ENCODE peak calls at places on chromosomes 6 and 20, in five cellular contexts. One of them, this sample, is unnamed.

GRCh38 chr6:15997751-15998388 is 131.0 kb upstream of the MYLIP start:
- DNase-seq in neuronal stem cell: no peak
- DNase-seq in H1: no peak
- DNase-seq in H9: no peak
- DNase-seq in trophoblast cell: no peak
- DNase-seq in this sample: no peak

GRCh38 chr6:168517742-168518347 is 76.9 kb downstream of the SMOC2 start:
- DNase-seq in neuronal stem cell: no peak
- DNase-seq in H1: no peak
- DNase-seq in H9: no peak
- DNase-seq in trophoblast cell: no peak
- DNase-seq in this sample: no peak

GRCh38 chr6:165956874-165957273 is 210.8 kb downstream of the TBXT start:
- DNase-seq in neuronal stem cell: no peak
- DNase-seq in H1: no peak
- DNase-seq in H9: no peak
- DNase-seq in trophoblast cell: no peak
- DNase-seq in this sample: no peak

GRCh38 chr6:43723737-43724295 is 36.2 kb upstream of the MRPS18A start:
- DNase-seq in neuronal stem cell: peak
- DNase-seq in H1: peak
- DNase-seq in H9: peak
- DNase-seq in trophoblast cell: peak
- DNase-seq in this sample: peak

GRCh38 chr6:25601797-25602679 is 50.0 kb upstream of the SCGN start:
- DNase-seq in neuronal stem cell: peak
- DNase-seq in H1: no peak
- DNase-seq in H9: no peak
- DNase-seq in trophoblast cell: no peak
- DNase-seq in this sample: peak

GRCh38 chr6:112622036-112622435 is 274.9 kb downstream of the RFPL4B start:
- DNase-seq in neuronal stem cell: no peak
- DNase-seq in H1: no peak
- DNase-seq in H9: no peak
- DNase-seq in trophoblast cell: no peak
- DNase-seq in this sample: peak

GRCh38 chr20:59735917-59736316 is 131.6 kb downstream of the PHACTR3 start:
- DNase-seq in neuronal stem cell: no peak
- DNase-seq in H1: no peak
- DNase-seq in H9: no peak
- DNase-seq in trophoblast cell: no peak
- DNase-seq in this sample: no peak

GRCh38 chr20:50746138-50746940 is 15.0 kb downstream of the PARD6B start:
- DNase-seq in neuronal stem cell: no peak
- DNase-seq in H1: no peak
- DNase-seq in H9: no peak
- DNase-seq in trophoblast cell: no peak
- DNase-seq in this sample: no peak

GRCh38 chr20:19647992-19648391 is 110.1 kb upstream of the RIN2 start:
- DNase-seq in neuronal stem cell: no peak
- DNase-seq in H1: no peak
- DNase-seq in H9: no peak
- DNase-seq in trophoblast cell: no peak
- DNase-seq in this sample: no peak

GRCh38 chr20:31698243-31698802 is 24.3 kb downstream of the BCL2L1 start:
- DNase-seq in neuronal stem cell: no peak
- DNase-seq in H1: no peak
- DNase-seq in H9: no peak
- DNase-seq in trophoblast cell: no peak
- DNase-seq in this sample: no peak

GRCh38 chr6:133128191-133128590 is 113.0 kb upstream of the EYA4 start:
- DNase-seq in neuronal stem cell: no peak
- DNase-seq in H1: no peak
- DNase-seq in H9: no peak
- DNase-seq in trophoblast cell: no peak
- DNase-seq in this sample: peak

GRCh38 chr20:347317-347639 is 367 bp downstream of the NRSN2 start:
- DNase-seq in neuronal stem cell: no peak
- DNase-seq in H1: no peak
- DNase-seq in H9: no peak
- DNase-seq in trophoblast cell: no peak
- DNase-seq in this sample: no peak
- H2BK12ac ChIP-seq in neuronal stem cell: no peak
- H2BK12ac ChIP-seq in H1: no peak
- H2BK12ac ChIP-seq in H9: no peak
- H2BK12ac ChIP-seq in trophoblast cell: no peak
- H2BK12ac ChIP-seq in this sample: peak

DNA sequence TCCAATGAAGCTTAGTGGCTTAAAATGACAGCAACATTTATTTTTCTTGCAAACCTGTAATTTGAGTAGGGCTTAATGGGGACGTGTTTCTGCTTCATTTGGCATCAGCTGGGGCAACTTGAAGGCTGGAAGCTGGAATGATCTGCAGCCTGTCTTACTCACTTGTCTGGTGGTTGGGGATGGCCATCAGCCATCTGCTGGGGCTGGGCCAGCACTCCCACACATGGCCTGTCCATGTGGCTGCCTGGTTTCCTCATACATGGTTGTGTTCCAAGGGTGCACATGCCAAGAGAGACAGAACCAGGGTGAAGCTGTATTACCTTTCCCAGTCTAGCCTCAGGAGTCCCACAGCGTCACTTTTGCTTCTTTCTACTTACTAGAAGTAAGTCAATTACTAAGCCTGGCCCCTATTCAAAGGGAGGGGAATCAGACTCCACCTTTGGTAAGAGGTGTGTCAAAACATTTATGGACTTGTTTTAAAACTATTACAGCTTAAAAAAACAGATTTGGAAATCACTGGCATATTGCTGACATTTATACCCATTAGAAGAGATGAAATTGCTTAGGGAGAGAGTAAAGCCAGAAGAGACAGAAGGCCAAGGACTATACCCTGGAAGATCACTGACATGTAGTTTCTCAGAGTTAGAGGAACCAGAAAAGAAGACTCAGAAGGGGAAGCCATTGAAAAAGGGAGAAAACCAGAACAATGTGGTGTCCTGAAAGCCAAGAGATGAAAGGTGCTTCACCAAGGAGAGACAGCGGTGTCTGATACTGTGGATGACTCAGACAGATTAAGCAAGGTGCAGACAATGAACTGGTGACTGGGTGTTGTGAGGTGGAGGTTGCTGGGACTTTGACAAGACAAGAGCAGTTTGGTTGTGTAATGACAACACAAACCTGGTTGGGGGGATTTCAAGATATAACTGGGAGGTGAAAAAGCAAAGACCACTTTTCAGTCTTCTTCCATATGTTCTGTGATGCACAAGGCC is 345.2 kb downstream of the GJA1 start:
- DNase-seq in neuronal stem cell: no peak
- DNase-seq in H1: no peak
- DNase-seq in H9: no peak
- DNase-seq in trophoblast cell: no peak
- DNase-seq in this sample: no peak
- H2BK120ac ChIP-seq in neuronal stem cell: no peak
- H2BK120ac ChIP-seq in H1: no peak
- H2BK120ac ChIP-seq in H9: no peak
- H2BK120ac ChIP-seq in trophoblast cell: no peak
- H2BK120ac ChIP-seq in this sample: no peak

GRCh38 chr6:1856381-1856780 is 246.7 kb downstream of the FOXC1 start:
- DNase-seq in neuronal stem cell: no peak
- DNase-seq in H1: no peak
- DNase-seq in H9: no peak
- DNase-seq in trophoblast cell: no peak
- DNase-seq in this sample: peak
- H2BK12ac ChIP-seq in neuronal stem cell: no peak
- H2BK12ac ChIP-seq in H1: no peak
- H2BK12ac ChIP-seq in H9: no peak
- H2BK12ac ChIP-seq in trophoblast cell: no peak
- H2BK12ac ChIP-seq in this sample: no peak

DNA sequence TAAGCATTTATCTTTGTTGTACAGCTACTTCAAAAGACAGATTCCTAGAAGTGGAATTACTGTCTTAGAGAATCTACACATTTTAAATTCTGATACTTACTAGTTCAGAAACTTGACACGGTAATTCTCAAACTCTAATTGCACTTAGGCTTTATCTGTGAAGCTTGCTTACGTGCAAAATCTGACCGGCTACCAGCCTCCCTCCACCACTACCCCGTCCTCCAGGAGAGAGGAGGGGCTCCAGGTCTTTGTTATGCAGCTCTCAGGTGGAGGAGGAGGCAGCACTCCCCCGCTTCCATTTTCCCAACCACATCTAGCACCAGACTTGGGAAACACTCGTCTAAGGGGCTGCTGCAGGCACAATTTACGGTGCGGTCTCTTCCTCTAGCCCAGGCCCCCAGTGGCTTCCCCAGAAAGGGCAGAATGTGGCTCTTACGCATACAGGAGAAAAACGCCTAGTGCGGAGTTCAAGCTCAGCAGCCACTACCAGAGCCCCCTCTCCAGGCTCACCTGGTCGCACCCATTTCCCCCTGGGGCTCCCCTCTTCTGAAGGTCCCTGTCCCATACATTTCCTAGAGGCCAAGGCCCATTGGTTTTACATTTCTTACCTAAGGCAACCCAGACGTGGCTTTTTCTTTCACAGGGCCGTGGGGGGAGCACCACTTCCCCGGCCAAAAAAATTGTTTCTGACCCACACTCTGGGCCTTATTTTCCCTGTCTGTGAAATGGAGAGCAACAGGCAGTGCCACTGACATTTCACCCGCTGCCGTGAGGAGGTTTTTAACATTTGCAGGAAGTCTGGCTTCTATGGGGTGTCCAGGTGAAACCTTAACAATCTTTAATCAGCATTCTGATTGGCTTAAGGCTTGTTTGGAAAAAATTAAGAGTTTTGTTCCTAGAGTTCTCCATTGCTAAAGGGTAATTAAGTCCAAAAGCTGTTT is 1.6 kb upstream of the TGIF2 start:
- DNase-seq in neuronal stem cell: no peak
- DNase-seq in H1: peak
- DNase-seq in H9: peak
- DNase-seq in trophoblast cell: no peak
- DNase-seq in this sample: peak
- H2BK120ac ChIP-seq in neuronal stem cell: no peak
- H2BK120ac ChIP-seq in H1: peak
- H2BK120ac ChIP-seq in H9: no peak
- H2BK120ac ChIP-seq in trophoblast cell: peak
- H2BK120ac ChIP-seq in this sample: no peak

GRCh38 chr6:27593861-27594260 is 121.0 kb upstream of the ZNF184 start:
- DNase-seq in neuronal stem cell: no peak
- DNase-seq in H1: peak
- DNase-seq in H9: no peak
- DNase-seq in trophoblast cell: no peak
- DNase-seq in this sample: no peak
- H2BK12ac ChIP-seq in neuronal stem cell: no peak
- H2BK12ac ChIP-seq in H1: no peak
- H2BK12ac ChIP-seq in H9: no peak
- H2BK12ac ChIP-seq in trophoblast cell: no peak
- H2BK12ac ChIP-seq in this sample: no peak

GRCh38 chr20:63830821-63831593 is at the start of gene ZBTB46:
- DNase-seq in neuronal stem cell: no peak
- DNase-seq in H1: no peak
- DNase-seq in H9: no peak
- DNase-seq in trophoblast cell: no peak
- DNase-seq in this sample: peak
- H2BK120ac ChIP-seq in neuronal stem cell: peak
- H2BK120ac ChIP-seq in H1: no peak
- H2BK120ac ChIP-seq in H9: no peak
- H2BK120ac ChIP-seq in trophoblast cell: peak
- H2BK120ac ChIP-seq in this sample: peak

GRCh38 chr6:121143476-121143875 is 190.8 kb downstream of the TBC1D32 start:
- DNase-seq in neuronal stem cell: no peak
- DNase-seq in H1: no peak
- DNase-seq in H9: no peak
- DNase-seq in trophoblast cell: no peak
- DNase-seq in this sample: no peak
- H2BK12ac ChIP-seq in neuronal stem cell: no peak
- H2BK12ac ChIP-seq in H1: no peak
- H2BK12ac ChIP-seq in H9: no peak
- H2BK12ac ChIP-seq in trophoblast cell: no peak
- H2BK12ac ChIP-seq in this sample: no peak

This sample was measured in mesenchymal stem cell.